ENCODE peak calls at places on chromosomes 3 and 15, in eight cellular contexts. E, N, X, Q, W, J, R and B are unnamed samples.

GRCh38 chr15:70526221-70526973 is 237.0 kb downstream of the UACA start:
- DNase-seq in N (peak), X (peak), R (peak), W (no peak), Q (peak), J (peak), E (peak), B (peak)

GRCh38 chr3:173584834-173585831 is 187.6 kb downstream of the NLGN1 start:
- DNase-seq in E (peak), J (peak), X (peak), Q (peak), N (peak), W (peak), R (no peak), B (peak)

GRCh38 chr15:41692049-41692448 is 31.8 kb downstream of the MGA start:
- DNase-seq in Q (no peak), J (no peak), W (no peak), E (no peak), N (no peak), R (no peak), X (no peak), B (no peak)

GRCh38 chr15:78065284-78065872 is 12.1 kb downstream of the TBC1D2B start:
- DNase-seq in J (peak), N (peak), Q (no peak), X (peak), W (peak), E (no peak), R (no peak), B (peak)

GRCh38 chr3:130850044-130850797 is 43.7 kb upstream of the ATP2C1 start:
- DNase-seq in J (peak), E (no peak), Q (peak), X (peak), R (no peak), W (no peak), N (peak), B (peak)

GRCh38 chr15:68994149-68994548 is 20.3 kb upstream of the NOX5 start:
- DNase-seq in R (no peak), N (peak), J (peak), X (peak), Q (no peak), E (no peak), W (no peak), B (no peak)

GRCh38 chr3:47000198-47000815 is 20.8 kb downstream of the NBEAL2 start:
- DNase-seq in W (no peak), J (no peak), E (no peak), Q (no peak), R (no peak), N (no peak), X (no peak), B (no peak)

GRCh38 chr3:98732239-98733054 is 30.7 kb upstream of the ST3GAL6 start:
- DNase-seq in E (peak), J (no peak), Q (peak), R (peak), X (peak), W (peak), N (peak), B (no peak)

GRCh38 chr3:149258298-149258697 is 36.7 kb upstream of the CP start:
- DNase-seq in X (peak), J (no peak), E (no peak), Q (no peak), N (no peak), W (no peak), R (no peak), B (no peak)

GRCh38 chr3:120145498-120146285 is 51.4 kb upstream of the GSK3B start:
- DNase-seq in Q (no peak), E (no peak), R (no peak), N (peak), X (peak), W (no peak), J (no peak), B (no peak)

GRCh38 chr3:46959169-46959515 is 17.4 kb downstream of the CCDC12 start:
- DNase-seq in Q (no peak), J (no peak), N (no peak), E (no peak), X (no peak), W (no peak), R (no peak), B (no peak)

DNA sequence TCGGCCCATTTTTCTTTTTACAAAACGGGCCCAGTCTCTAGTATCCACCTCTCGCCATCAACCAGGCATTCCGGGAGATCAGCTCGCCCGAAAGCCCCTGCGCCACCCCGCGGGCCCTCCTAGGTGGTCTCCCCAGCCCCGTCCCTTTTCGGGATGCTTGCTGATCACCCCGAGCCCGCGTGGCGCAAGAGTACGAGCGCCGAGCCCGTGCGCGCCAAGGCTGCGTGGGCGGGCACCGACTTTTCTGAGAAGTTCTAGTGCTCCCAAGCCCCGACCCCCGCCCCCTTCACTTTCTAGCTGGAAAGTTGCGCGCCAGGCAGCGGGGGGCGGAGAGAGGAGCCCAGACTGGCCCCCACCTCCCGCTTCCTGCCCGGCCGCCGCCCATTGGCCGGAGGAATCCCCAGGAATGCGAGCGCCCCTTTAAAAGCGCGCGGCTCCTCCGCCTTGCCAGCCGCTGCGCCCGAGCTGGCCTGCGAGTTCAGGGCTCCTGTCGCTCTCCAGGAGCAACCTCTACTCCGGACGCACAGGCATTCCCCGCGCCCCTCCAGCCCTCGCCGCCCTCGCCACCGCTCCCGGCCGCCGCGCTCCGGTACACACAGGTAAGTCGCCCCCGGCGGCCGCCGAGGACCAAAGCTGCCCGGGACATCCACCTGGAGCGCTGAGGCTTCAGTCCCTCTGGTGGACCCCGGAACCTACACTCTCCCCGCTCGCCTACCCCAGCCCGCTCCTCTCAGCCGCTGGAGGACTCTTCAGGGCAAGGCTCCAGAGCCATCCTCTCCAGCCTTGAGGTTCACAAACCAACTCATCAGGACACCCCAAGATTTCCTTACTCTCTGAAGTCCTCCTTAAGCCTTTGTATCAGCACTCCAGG is at the start of gene THBS1:
- DNase-seq in J (peak), E (peak), R (peak), N (peak), X (peak), W (peak), Q (no peak), B (peak)
- TF ChIP-seq CTCF in J (no peak), E (no peak), R (no peak), N (no peak), X (no peak), W (no peak), Q (no peak), B (no peak)

GRCh38 chr3:135456182-135456790 is 509.2 kb upstream of the PPP2R3A start:
- DNase-seq in R (no peak), E (peak), N (no peak), W (peak), X (no peak), Q (no peak), J (no peak), B (no peak)
- TF ChIP-seq CTCF in R (no peak), E (peak), N (no peak), W (no peak), X (no peak), Q (no peak), J (no peak), B (no peak)

GRCh38 chr3:157201648-157202278 is 41.8 kb upstream of the CCNL1 start:
- DNase-seq in R (no peak), J (peak), E (no peak), X (peak), N (peak), W (no peak), Q (peak), B (peak)
- TF ChIP-seq CTCF in R (peak), J (peak), E (peak), X (peak), N (peak), W (peak), Q (peak), B (peak)

DNA sequence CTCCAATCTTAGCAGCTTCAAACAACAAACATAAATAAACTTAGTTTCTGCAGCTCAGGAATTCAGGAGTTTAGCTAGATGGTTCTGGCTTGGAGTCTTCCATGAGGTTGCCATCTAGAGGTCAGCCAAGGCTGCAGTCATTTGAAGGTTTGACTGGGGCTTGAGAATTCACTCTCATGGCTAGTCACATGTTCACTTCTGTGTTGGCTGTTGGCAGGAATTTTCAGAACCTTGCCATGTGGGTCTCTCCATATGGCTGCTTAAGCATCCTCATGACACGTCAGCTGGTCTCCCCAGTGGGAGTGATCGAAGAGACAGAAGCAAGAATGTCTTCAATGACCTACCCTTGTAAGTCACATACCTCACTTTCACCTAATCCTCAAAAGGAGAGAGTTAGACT is 269.2 kb upstream of the CNTN3 start:
- DNase-seq in Q (no peak), N (peak), R (no peak), J (no peak), X (peak), W (peak), E (peak), B (no peak)
- TF ChIP-seq CTCF in Q (peak), N (peak), R (no peak), J (peak), X (peak), W (no peak), E (peak), B (peak)

GRCh38 chr3:55651011-55651410 is 163.9 kb upstream of the WNT5A start:
- DNase-seq in E (no peak), Q (no peak), J (no peak), W (no peak), N (no peak), X (no peak), R (no peak), B (no peak)
- TF ChIP-seq CTCF in E (no peak), Q (no peak), J (no peak), W (no peak), N (no peak), X (no peak), R (no peak), B (no peak)

GRCh38 chr3:140553591-140553990 is 124.3 kb upstream of the TRIM42 start:
- DNase-seq in R (no peak), E (peak), J (no peak), Q (no peak), W (peak), N (no peak), X (no peak), B (no peak)
- TF ChIP-seq CTCF in R (no peak), E (no peak), J (no peak), Q (no peak), W (no peak), N (no peak), X (no peak), B (no peak)

DNA sequence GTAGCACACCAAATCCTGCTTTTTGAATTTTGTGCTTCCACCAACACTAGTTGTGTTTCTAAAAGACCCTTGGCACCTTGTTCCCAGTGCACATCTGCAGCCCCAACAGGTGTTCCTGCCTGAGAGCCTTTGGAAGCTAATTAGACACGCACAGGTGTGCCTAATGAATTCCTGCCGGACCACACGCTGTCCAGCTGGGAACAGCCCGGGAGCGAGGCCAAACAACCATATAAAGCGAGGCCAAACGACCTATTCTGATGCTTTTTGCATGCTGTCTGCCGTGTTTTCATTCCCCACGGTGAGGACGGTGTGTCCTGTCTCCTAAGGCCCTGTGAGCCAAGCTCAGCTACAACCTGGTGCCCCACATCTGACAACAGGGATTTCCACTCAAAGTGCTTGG is 99.6 kb downstream of the ATG7 start:
- DNase-seq in X (no peak), N (no peak), R (no peak), W (no peak), E (no peak), Q (no peak), J (no peak), B (no peak)
- TF ChIP-seq CTCF in X (no peak), N (no peak), R (no peak), W (no peak), E (no peak), Q (no peak), J (no peak), B (no peak)

GRCh38 chr3:182226995-182227394 is 515.3 kb downstream of the SOX2 start:
- DNase-seq in R (no peak), W (no peak), X (no peak), Q (no peak), J (no peak), N (peak), E (no peak), B (no peak)
- TF ChIP-seq CTCF in R (no peak), W (no peak), X (no peak), Q (no peak), J (no peak), N (peak), E (peak), B (no peak)

DNA sequence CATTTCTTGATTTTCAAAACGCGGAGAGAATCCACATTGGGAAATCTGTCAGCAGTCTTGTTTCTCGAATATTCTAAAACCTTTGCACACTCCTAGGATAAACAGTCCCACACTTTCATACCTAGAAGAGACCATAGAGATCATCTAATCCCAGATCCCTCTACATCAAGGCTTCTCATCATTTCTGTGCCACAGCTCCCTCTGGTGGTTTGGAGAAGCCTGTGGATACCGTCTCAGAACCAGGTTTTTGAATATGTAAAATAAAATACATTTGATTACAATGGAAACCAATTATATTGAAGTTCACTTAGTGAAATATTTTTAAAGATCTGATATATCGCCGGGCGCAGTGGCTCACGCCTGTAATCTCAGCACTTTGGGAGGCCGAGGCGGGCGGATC is 211.9 kb upstream of the GOLGA6L4 start:
- DNase-seq in X (peak), J (no peak), W (peak), N (peak), E (no peak), R (no peak), Q (peak), B (peak)
- TF ChIP-seq CTCF in X (peak), J (peak), W (peak), N (peak), E (peak), R (peak), Q (peak), B (peak)